ENCODE peak calls at places on chromosome 17, in ten cellular contexts. I is suprapubic skin; U is CD4-positive, alpha-beta T cell; C is neuronal stem cell; L is right atrium auricular region; W is RWPE1; O is aorta; S is ovary; X is A549; F is neural progenitor cell. K is an unnamed sample.

GRCh38 chr17:17682737-17683675 is 1.7 kb downstream of the RAI1 start:
- DNase-seq in I (no peak), U (peak), C (no peak), L (no peak), W (no peak), O (peak), S (peak), X (peak), F (peak), K (no peak)

GRCh38 chr17:40553694-40554534 is 11.4 kb downstream of the CCR7 start:
- DNase-seq in I (peak), U (no peak), C (no peak), L (peak), W (no peak), O (peak), S (peak), X (no peak), F (no peak), K (no peak)

GRCh38 chr17:19387921-19388521 is 1.0 kb upstream of the MFAP4 start:
- DNase-seq in I (no peak), U (no peak), C (no peak), L (no peak), W (no peak), O (no peak), S (no peak), X (no peak), F (no peak), K (no peak)

GRCh38 chr17:56629450-56630187 is 36.1 kb downstream of the NOG start:
- DNase-seq in I (no peak), U (no peak), C (peak), L (no peak), W (peak), O (no peak), S (no peak), X (peak), F (peak), K (peak)

GRCh38 chr17:44086364-44087311 is 16.1 kb downstream of the G6PC3 start:
- DNase-seq in I (no peak), U (no peak), C (peak), L (no peak), W (peak), O (no peak), S (peak), X (peak), F (peak), K (no peak)

GRCh38 chr17:7217113-7217987 is 2.3 kb downstream of the DLG4 start:
- DNase-seq in I (no peak), U (no peak), C (no peak), L (no peak), W (no peak), O (peak), S (peak), X (peak), F (peak), K (no peak)

GRCh38 chr17:50088952-50089825 is 6.0 kb upstream of the PDK2 start:
- DNase-seq in I (no peak), U (no peak), C (no peak), L (no peak), W (no peak), O (peak), S (no peak), X (no peak), F (no peak), K (no peak)

GRCh38 chr17:66383353-66383752 is 80.9 kb downstream of the PRKCA start:
- DNase-seq in I (no peak), U (no peak), C (no peak), L (no peak), W (no peak), O (no peak), S (no peak), X (no peak), F (no peak), K (no peak)

GRCh38 chr17:66715745-66716156 is 119.2 kb upstream of the CACNG5 start:
- DNase-seq in I (no peak), U (no peak), C (peak), L (peak), W (peak), O (no peak), S (no peak), X (peak), F (peak), K (no peak)

GRCh38 chr17:72863511-72864175 is 228.8 kb downstream of the SLC39A11 start:
- DNase-seq in I (no peak), U (no peak), C (no peak), L (no peak), W (no peak), O (no peak), S (no peak), X (no peak), F (peak), K (no peak)

GRCh38 chr17:40352779-40353394 is 11.7 kb downstream of the GJD3 start:
- DNase-seq in I (no peak), U (no peak), C (no peak), L (no peak), W (no peak), O (peak), S (peak), X (peak), F (no peak), K (no peak)

GRCh38 chr17:55317284-55317683 is 52.5 kb downstream of the HLF start:
- DNase-seq in I (no peak), U (no peak), C (no peak), L (no peak), W (no peak), O (no peak), S (no peak), X (no peak), F (no peak), K (no peak)

GRCh38 chr17:15971108-15971507 is 26.2 kb downstream of the ADORA2B start:
- DNase-seq in I (no peak), U (no peak), C (no peak), L (no peak), W (no peak), O (no peak), S (no peak), X (no peak), F (no peak), K (no peak)

GRCh38 chr17:59963738-59964454 is 644 bp downstream of the RNFT1 start:
- DNase-seq in I (no peak), U (peak), C (no peak), L (peak), W (peak), O (peak), S (peak), X (no peak), F (peak), K (no peak)

GRCh38 chr17:75559958-75560533 is 27.6 kb upstream of the MYO15B start:
- DNase-seq in I (no peak), U (no peak), C (no peak), L (no peak), W (no peak), O (no peak), S (no peak), X (no peak), F (no peak), K (no peak)

GRCh38 chr17:12352127-12352526 is 313.6 kb upstream of the MYOCD start:
- DNase-seq in I (no peak), U (no peak), C (no peak), L (no peak), W (no peak), O (no peak), S (peak), X (no peak), F (no peak), K (no peak)

GRCh38 chr17:12348476-12348875 is 317.2 kb upstream of the MYOCD start:
- DNase-seq in I (no peak), U (no peak), C (no peak), L (no peak), W (no peak), O (no peak), S (no peak), X (peak), F (no peak), K (no peak)

GRCh38 chr17:12349297-12349696 is 316.4 kb upstream of the MYOCD start:
- DNase-seq in I (no peak), U (no peak), C (no peak), L (no peak), W (no peak), O (no peak), S (no peak), X (no peak), F (no peak), K (no peak)
- H3K27ac ChIP-seq in I (no peak), U (no peak), C (no peak), L (no peak), W (no peak), O (no peak), S (no peak), X (peak), F (no peak), K (no peak)

GRCh38 chr17:42578282-42578869 is 847 bp upstream of the PSMC3IP start:
- DNase-seq in I (peak), U (peak), C (peak), L (peak), W (peak), O (peak), S (peak), X (peak), F (peak), K (peak)
- H3K27ac ChIP-seq in I (peak), U (peak), C (peak), L (peak), W (peak), O (peak), S (peak), X (peak), F (no peak), K (no peak)

GRCh38 chr17:77476006-77476405 is 335.2 kb downstream of the SEC14L1 start:
- DNase-seq in I (no peak), U (no peak), C (no peak), L (no peak), W (no peak), O (no peak), S (peak), X (no peak), F (no peak), K (no peak)
- H3K27ac ChIP-seq in I (peak), U (peak), C (no peak), L (no peak), W (peak), O (no peak), S (no peak), X (no peak), F (no peak), K (no peak)

GRCh38 chr17:81839301-81839700 is 4.5 kb upstream of the PPP1R27 start:
- DNase-seq in I (no peak), U (no peak), C (no peak), L (no peak), W (no peak), O (no peak), S (no peak), X (no peak), F (no peak), K (no peak)
- H3K27ac ChIP-seq in I (peak), U (no peak), C (no peak), L (no peak), W (peak), O (no peak), S (no peak), X (no peak), F (no peak), K (no peak)

GRCh38 chr17:48795444-48796162 is 21.4 kb downstream of the TTLL6 start:
- DNase-seq in I (no peak), U (no peak), C (no peak), L (no peak), W (no peak), O (no peak), S (no peak), X (peak), F (no peak), K (no peak)
- H3K27ac ChIP-seq in I (no peak), U (no peak), C (no peak), L (no peak), W (no peak), O (no peak), S (no peak), X (peak), F (no peak), K (no peak)

GRCh38 chr17:28346199-28346580 is 10.6 kb downstream of the TNFAIP1 start:
- DNase-seq in I (no peak), U (no peak), C (no peak), L (no peak), W (no peak), O (no peak), S (no peak), X (no peak), F (peak), K (no peak)
- H3K27ac ChIP-seq in I (no peak), U (no peak), C (no peak), L (peak), W (peak), O (peak), S (peak), X (no peak), F (no peak), K (no peak)

GRCh38 chr17:48547839-48548686 is 3.2 kb upstream of the HOXB2 start:
- DNase-seq in I (no peak), U (no peak), C (no peak), L (peak), W (no peak), O (no peak), S (no peak), X (no peak), F (peak), K (no peak)
- H3K27ac ChIP-seq in I (peak), U (peak), C (no peak), L (peak), W (no peak), O (peak), S (no peak), X (no peak), F (no peak), K (no peak)

GRCh38 chr17:62875296-62875695 is 67.2 kb upstream of the MARCHF10 start:
- DNase-seq in I (no peak), U (no peak), C (no peak), L (no peak), W (no peak), O (no peak), S (no peak), X (no peak), F (no peak), K (no peak)

GRCh38 chr17:62876063-62876462 is 67.9 kb upstream of the MARCHF10 start:
- DNase-seq in I (no peak), U (no peak), C (no peak), L (no peak), W (peak), O (no peak), S (no peak), X (no peak), F (no peak), K (no peak)

GRCh38 chr17:62882284-62882683 is 74.2 kb upstream of the MARCHF10 start:
- DNase-seq in I (no peak), U (no peak), C (no peak), L (no peak), W (no peak), O (no peak), S (no peak), X (no peak), F (no peak), K (no peak)

GRCh38 chr17:62880120-62880519 is 72.0 kb upstream of the MARCHF10 start:
- DNase-seq in I (no peak), U (no peak), C (no peak), L (no peak), W (no peak), O (no peak), S (no peak), X (no peak), F (no peak), K (no peak)

DNA sequence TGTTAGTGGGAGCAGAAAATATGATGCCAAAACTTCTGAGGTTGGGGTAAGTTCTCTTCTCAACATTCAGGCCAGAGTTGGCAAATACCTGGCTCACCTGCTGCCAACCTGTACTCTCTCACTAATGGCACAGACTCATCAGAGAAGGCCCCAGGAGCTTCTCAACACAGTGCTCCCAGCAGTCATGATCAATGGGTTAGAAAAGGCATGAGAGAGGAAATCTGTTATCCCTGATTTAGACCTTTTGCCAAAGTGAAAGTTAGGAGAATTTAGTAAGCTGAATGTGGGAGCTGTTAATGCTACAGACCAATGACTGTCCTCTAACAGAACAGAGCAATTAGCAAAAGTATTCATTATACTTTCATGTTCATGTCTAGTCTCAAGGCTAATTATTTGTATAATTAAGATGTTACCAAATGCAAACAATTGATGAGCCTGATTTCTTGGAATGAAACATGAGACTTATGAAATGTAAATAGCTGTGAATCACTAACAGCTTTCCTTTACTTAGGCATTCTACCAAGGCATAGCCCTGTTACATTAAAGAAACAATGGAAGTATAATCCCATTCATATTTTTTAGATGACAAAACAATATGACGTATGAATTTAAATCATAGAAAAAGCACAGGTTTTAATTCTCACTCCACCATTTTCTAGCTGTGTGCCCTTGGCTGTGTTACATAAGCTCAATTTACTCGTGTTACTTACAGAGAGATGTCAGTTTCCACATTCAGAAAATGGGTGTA is 68.7 kb upstream of the MARCHF10 start:
- DNase-seq in I (no peak), U (no peak), C (no peak), L (no peak), W (peak), O (no peak), S (no peak), X (no peak), F (no peak), K (no peak)
- H3K27ac ChIP-seq in I (no peak), U (no peak), C (no peak), L (no peak), W (peak), O (no peak), S (no peak), X (peak), F (no peak), K (no peak)

DNA sequence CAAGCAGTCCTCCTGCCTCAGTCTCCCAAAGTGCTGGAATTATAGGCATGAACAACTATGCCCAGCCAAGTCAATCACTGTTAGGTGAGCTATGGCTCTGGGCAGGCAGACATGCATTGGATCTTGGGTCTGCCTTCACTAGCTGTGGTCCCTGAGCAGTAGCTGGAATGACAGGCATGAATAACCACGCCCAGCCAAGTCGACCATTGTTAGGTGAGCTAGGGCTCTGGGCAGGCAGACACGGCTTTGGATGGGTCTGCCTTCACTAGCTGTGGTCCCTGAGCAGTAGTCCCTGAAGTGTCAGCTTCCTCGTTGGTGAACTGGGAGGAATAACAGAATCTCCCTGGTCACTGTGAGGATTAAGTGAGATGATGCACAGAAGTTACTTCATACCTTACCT is 6.4 kb downstream of the MRM3 start:
- DNase-seq in I (no peak), U (no peak), C (no peak), L (no peak), W (no peak), O (no peak), S (no peak), X (no peak), F (no peak), K (no peak)
- H3K27ac ChIP-seq in I (peak), U (no peak), C (no peak), L (no peak), W (peak), O (no peak), S (no peak), X (no peak), F (no peak), K (no peak)